ENCODE peak calls at places on chromosome 4, in ten cellular contexts. One of them, this sample, is unnamed.

GRCh38 chr4:40515398-40516293 is 114.0 kb downstream of the RBM47 start:
- DNase-seq in activated CD4-positive, alpha-beta T cell treated with anti-CD3 and anti-CD28 coated beads, Interleukin-2, amount 10 ng/mL, durations not matched to agents 7 days and 5 days: no peak
- DNase-seq in stimulated activated CD8-positive, alpha-beta memory T cell treated with anti-CD3 and anti-CD28 coated beads, Interleukin-4, amount 100 ng/mL, for 48 hours: no peak
- DNase-seq in NCI-H1694 treated with DMSO at 0.1 percent for 48 hours: no peak
- DNase-seq in effector memory CD8-positive, alpha-beta T cell: no peak
- DNase-seq in stimulated activated naive B cell treated with anti-CD40 and anti-IgM and Interleukin-4, amounts not matched to agents 10 μg/mL and 1 μg/mL and 100 μg/mL, for 72 hours: peak; percentile 82
- DNase-seq in BE2C: no peak
- DNase-seq in kidney epithelial cell: no peak
- DNase-seq in NCI-H446 treated with DMSO at 0.1 percent for 48 hours: no peak
- DNase-seq in activated T-cell treated with anti-CD3 and anti-CD28 coated beads, Interleukin-2, amount 50 U/mL, for 48 hours: no peak
- DNase-seq in this sample: peak; percentile 15

GRCh38 chr4:12123709-12124108 is 695.0 kb upstream of the HS3ST1 start:
- DNase-seq in BE2C: no peak
- DNase-seq in NCI-H446 treated with DMSO at 0.1 percent for 48 hours: no peak
- DNase-seq in activated CD4-positive, alpha-beta T cell treated with anti-CD3 and anti-CD28 coated beads, Interleukin-2, amount 10 ng/mL, durations not matched to agents 7 days and 5 days: no peak
- DNase-seq in stimulated activated naive B cell treated with anti-CD40 and anti-IgM and Interleukin-4, amounts not matched to agents 10 μg/mL and 1 μg/mL and 100 μg/mL, for 72 hours: no peak
- DNase-seq in activated T-cell treated with anti-CD3 and anti-CD28 coated beads, Interleukin-2, amount 50 U/mL, for 48 hours: no peak
- DNase-seq in NCI-H1694 treated with DMSO at 0.1 percent for 48 hours: no peak
- DNase-seq in effector memory CD8-positive, alpha-beta T cell: no peak
- DNase-seq in stimulated activated CD8-positive, alpha-beta memory T cell treated with anti-CD3 and anti-CD28 coated beads, Interleukin-4, amount 100 ng/mL, for 48 hours: no peak
- DNase-seq in kidney epithelial cell: no peak
- DNase-seq in this sample: no peak

GRCh38 chr4:136680271-136680670 is 852.0 kb downstream of the PCDH18 start:
- DNase-seq in effector memory CD8-positive, alpha-beta T cell: no peak
- DNase-seq in NCI-H446 treated with DMSO at 0.1 percent for 48 hours: peak; percentile 44
- DNase-seq in kidney epithelial cell: no peak
- DNase-seq in activated T-cell treated with anti-CD3 and anti-CD28 coated beads, Interleukin-2, amount 50 U/mL, for 48 hours: no peak
- DNase-seq in activated CD4-positive, alpha-beta T cell treated with anti-CD3 and anti-CD28 coated beads, Interleukin-2, amount 10 ng/mL, durations not matched to agents 7 days and 5 days: no peak
- DNase-seq in stimulated activated CD8-positive, alpha-beta memory T cell treated with anti-CD3 and anti-CD28 coated beads, Interleukin-4, amount 100 ng/mL, for 48 hours: no peak
- DNase-seq in BE2C: peak; percentile 85
- DNase-seq in NCI-H1694 treated with DMSO at 0.1 percent for 48 hours: peak; percentile 21
- DNase-seq in stimulated activated naive B cell treated with anti-CD40 and anti-IgM and Interleukin-4, amounts not matched to agents 10 μg/mL and 1 μg/mL and 100 μg/mL, for 72 hours: no peak
- DNase-seq in this sample: no peak

GRCh38 chr4:83339573-83339972 is 4.9 kb upstream of the HPSE start:
- DNase-seq in NCI-H446 treated with DMSO at 0.1 percent for 48 hours: no peak
- DNase-seq in stimulated activated CD8-positive, alpha-beta memory T cell treated with anti-CD3 and anti-CD28 coated beads, Interleukin-4, amount 100 ng/mL, for 48 hours: no peak
- DNase-seq in BE2C: no peak
- DNase-seq in activated T-cell treated with anti-CD3 and anti-CD28 coated beads, Interleukin-2, amount 50 U/mL, for 48 hours: no peak
- DNase-seq in activated CD4-positive, alpha-beta T cell treated with anti-CD3 and anti-CD28 coated beads, Interleukin-2, amount 10 ng/mL, durations not matched to agents 7 days and 5 days: no peak
- DNase-seq in stimulated activated naive B cell treated with anti-CD40 and anti-IgM and Interleukin-4, amounts not matched to agents 10 μg/mL and 1 μg/mL and 100 μg/mL, for 72 hours: no peak
- DNase-seq in kidney epithelial cell: no peak
- DNase-seq in NCI-H1694 treated with DMSO at 0.1 percent for 48 hours: no peak
- DNase-seq in effector memory CD8-positive, alpha-beta T cell: no peak
- DNase-seq in this sample: no peak

GRCh38 chr4:123449780-123450179 is 53.2 kb downstream of the SPRY1 start:
- DNase-seq in NCI-H1694 treated with DMSO at 0.1 percent for 48 hours: no peak
- DNase-seq in activated CD4-positive, alpha-beta T cell treated with anti-CD3 and anti-CD28 coated beads, Interleukin-2, amount 10 ng/mL, durations not matched to agents 7 days and 5 days: no peak
- DNase-seq in NCI-H446 treated with DMSO at 0.1 percent for 48 hours: no peak
- DNase-seq in BE2C: no peak
- DNase-seq in effector memory CD8-positive, alpha-beta T cell: no peak
- DNase-seq in stimulated activated CD8-positive, alpha-beta memory T cell treated with anti-CD3 and anti-CD28 coated beads, Interleukin-4, amount 100 ng/mL, for 48 hours: no peak
- DNase-seq in activated T-cell treated with anti-CD3 and anti-CD28 coated beads, Interleukin-2, amount 50 U/mL, for 48 hours: no peak
- DNase-seq in stimulated activated naive B cell treated with anti-CD40 and anti-IgM and Interleukin-4, amounts not matched to agents 10 μg/mL and 1 μg/mL and 100 μg/mL, for 72 hours: peak; percentile 31
- DNase-seq in kidney epithelial cell: peak; percentile 45
- DNase-seq in this sample: no peak

GRCh38 chr4:20284990-20285389 is 33.3 kb downstream of the SLIT2 start:
- DNase-seq in stimulated activated naive B cell treated with anti-CD40 and anti-IgM and Interleukin-4, amounts not matched to agents 10 μg/mL and 1 μg/mL and 100 μg/mL, for 72 hours: no peak
- DNase-seq in NCI-H446 treated with DMSO at 0.1 percent for 48 hours: no peak
- DNase-seq in effector memory CD8-positive, alpha-beta T cell: no peak
- DNase-seq in activated CD4-positive, alpha-beta T cell treated with anti-CD3 and anti-CD28 coated beads, Interleukin-2, amount 10 ng/mL, durations not matched to agents 7 days and 5 days: no peak
- DNase-seq in NCI-H1694 treated with DMSO at 0.1 percent for 48 hours: no peak
- DNase-seq in stimulated activated CD8-positive, alpha-beta memory T cell treated with anti-CD3 and anti-CD28 coated beads, Interleukin-4, amount 100 ng/mL, for 48 hours: no peak
- DNase-seq in BE2C: no peak
- DNase-seq in kidney epithelial cell: peak; percentile 57
- DNase-seq in activated T-cell treated with anti-CD3 and anti-CD28 coated beads, Interleukin-2, amount 50 U/mL, for 48 hours: no peak
- DNase-seq in this sample: no peak

GRCh38 chr4:89556596-89557305 is 249.2 kb upstream of the GPRIN3 start:
- DNase-seq in NCI-H1694 treated with DMSO at 0.1 percent for 48 hours: no peak
- DNase-seq in activated CD4-positive, alpha-beta T cell treated with anti-CD3 and anti-CD28 coated beads, Interleukin-2, amount 10 ng/mL, durations not matched to agents 7 days and 5 days: no peak
- DNase-seq in activated T-cell treated with anti-CD3 and anti-CD28 coated beads, Interleukin-2, amount 50 U/mL, for 48 hours: no peak
- DNase-seq in effector memory CD8-positive, alpha-beta T cell: no peak
- DNase-seq in stimulated activated naive B cell treated with anti-CD40 and anti-IgM and Interleukin-4, amounts not matched to agents 10 μg/mL and 1 μg/mL and 100 μg/mL, for 72 hours: no peak
- DNase-seq in kidney epithelial cell: no peak
- DNase-seq in NCI-H446 treated with DMSO at 0.1 percent for 48 hours: no peak
- DNase-seq in stimulated activated CD8-positive, alpha-beta memory T cell treated with anti-CD3 and anti-CD28 coated beads, Interleukin-4, amount 100 ng/mL, for 48 hours: no peak
- DNase-seq in BE2C: no peak
- DNase-seq in this sample: no peak

GRCh38 chr4:100170986-100171385 is 19.3 kb downstream of the DDIT4L start:
- DNase-seq in stimulated activated naive B cell treated with anti-CD40 and anti-IgM and Interleukin-4, amounts not matched to agents 10 μg/mL and 1 μg/mL and 100 μg/mL, for 72 hours: no peak
- DNase-seq in BE2C: no peak
- DNase-seq in kidney epithelial cell: no peak
- DNase-seq in activated CD4-positive, alpha-beta T cell treated with anti-CD3 and anti-CD28 coated beads, Interleukin-2, amount 10 ng/mL, durations not matched to agents 7 days and 5 days: no peak
- DNase-seq in NCI-H446 treated with DMSO at 0.1 percent for 48 hours: no peak
- DNase-seq in effector memory CD8-positive, alpha-beta T cell: no peak
- DNase-seq in stimulated activated CD8-positive, alpha-beta memory T cell treated with anti-CD3 and anti-CD28 coated beads, Interleukin-4, amount 100 ng/mL, for 48 hours: no peak
- DNase-seq in NCI-H1694 treated with DMSO at 0.1 percent for 48 hours: no peak
- DNase-seq in activated T-cell treated with anti-CD3 and anti-CD28 coated beads, Interleukin-2, amount 50 U/mL, for 48 hours: no peak
- DNase-seq in this sample: no peak

GRCh38 chr4:183213996-183214395 is 106.1 kb downstream of the CLDN22 start:
- DNase-seq in NCI-H446 treated with DMSO at 0.1 percent for 48 hours: no peak
- DNase-seq in NCI-H1694 treated with DMSO at 0.1 percent for 48 hours: no peak
- DNase-seq in activated T-cell treated with anti-CD3 and anti-CD28 coated beads, Interleukin-2, amount 50 U/mL, for 48 hours: no peak
- DNase-seq in BE2C: no peak
- DNase-seq in activated CD4-positive, alpha-beta T cell treated with anti-CD3 and anti-CD28 coated beads, Interleukin-2, amount 10 ng/mL, durations not matched to agents 7 days and 5 days: no peak
- DNase-seq in stimulated activated naive B cell treated with anti-CD40 and anti-IgM and Interleukin-4, amounts not matched to agents 10 μg/mL and 1 μg/mL and 100 μg/mL, for 72 hours: no peak
- DNase-seq in effector memory CD8-positive, alpha-beta T cell: no peak
- DNase-seq in kidney epithelial cell: no peak
- DNase-seq in stimulated activated CD8-positive, alpha-beta memory T cell treated with anti-CD3 and anti-CD28 coated beads, Interleukin-4, amount 100 ng/mL, for 48 hours: no peak
- DNase-seq in this sample: no peak

GRCh38 chr4:128916832-128917231 is 107.3 kb downstream of the JADE1 start:
- DNase-seq in NCI-H1694 treated with DMSO at 0.1 percent for 48 hours: no peak
- DNase-seq in stimulated activated CD8-positive, alpha-beta memory T cell treated with anti-CD3 and anti-CD28 coated beads, Interleukin-4, amount 100 ng/mL, for 48 hours: peak; percentile 24
- DNase-seq in BE2C: no peak
- DNase-seq in activated CD4-positive, alpha-beta T cell treated with anti-CD3 and anti-CD28 coated beads, Interleukin-2, amount 10 ng/mL, durations not matched to agents 7 days and 5 days: no peak
- DNase-seq in activated T-cell treated with anti-CD3 and anti-CD28 coated beads, Interleukin-2, amount 50 U/mL, for 48 hours: no peak
- DNase-seq in kidney epithelial cell: no peak
- DNase-seq in stimulated activated naive B cell treated with anti-CD40 and anti-IgM and Interleukin-4, amounts not matched to agents 10 μg/mL and 1 μg/mL and 100 μg/mL, for 72 hours: peak; percentile 39
- DNase-seq in NCI-H446 treated with DMSO at 0.1 percent for 48 hours: no peak
- DNase-seq in effector memory CD8-positive, alpha-beta T cell: peak; percentile 9
- DNase-seq in this sample: peak; percentile 3

GRCh38 chr4:8050555-8051206 is 107.9 kb downstream of the ABLIM2 start:
- DNase-seq in NCI-H1694 treated with DMSO at 0.1 percent for 48 hours: no peak
- DNase-seq in effector memory CD8-positive, alpha-beta T cell: no peak
- DNase-seq in stimulated activated CD8-positive, alpha-beta memory T cell treated with anti-CD3 and anti-CD28 coated beads, Interleukin-4, amount 100 ng/mL, for 48 hours: no peak
- DNase-seq in kidney epithelial cell: no peak
- DNase-seq in activated CD4-positive, alpha-beta T cell treated with anti-CD3 and anti-CD28 coated beads, Interleukin-2, amount 10 ng/mL, durations not matched to agents 7 days and 5 days: no peak
- DNase-seq in stimulated activated naive B cell treated with anti-CD40 and anti-IgM and Interleukin-4, amounts not matched to agents 10 μg/mL and 1 μg/mL and 100 μg/mL, for 72 hours: no peak
- DNase-seq in NCI-H446 treated with DMSO at 0.1 percent for 48 hours: no peak
- DNase-seq in BE2C: peak; percentile 82
- DNase-seq in activated T-cell treated with anti-CD3 and anti-CD28 coated beads, Interleukin-2, amount 50 U/mL, for 48 hours: no peak
- DNase-seq in this sample: no peak

GRCh38 chr4:25913056-25913850 is 767 bp upstream of the SMIM20 start:
- DNase-seq in NCI-H1694 treated with DMSO at 0.1 percent for 48 hours: no peak
- DNase-seq in kidney epithelial cell: no peak
- DNase-seq in stimulated activated CD8-positive, alpha-beta memory T cell treated with anti-CD3 and anti-CD28 coated beads, Interleukin-4, amount 100 ng/mL, for 48 hours: peak; percentile 46
- DNase-seq in activated T-cell treated with anti-CD3 and anti-CD28 coated beads, Interleukin-2, amount 50 U/mL, for 48 hours: no peak
- DNase-seq in stimulated activated naive B cell treated with anti-CD40 and anti-IgM and Interleukin-4, amounts not matched to agents 10 μg/mL and 1 μg/mL and 100 μg/mL, for 72 hours: peak; percentile 42
- DNase-seq in effector memory CD8-positive, alpha-beta T cell: no peak
- DNase-seq in BE2C: peak; percentile 6
- DNase-seq in NCI-H446 treated with DMSO at 0.1 percent for 48 hours: no peak
- DNase-seq in activated CD4-positive, alpha-beta T cell treated with anti-CD3 and anti-CD28 coated beads, Interleukin-2, amount 10 ng/mL, durations not matched to agents 7 days and 5 days: peak; percentile 26
- DNase-seq in this sample: peak; percentile 33

GRCh38 chr4:71290481-71290880 is 48.3 kb upstream of the SLC4A4 start:
- DNase-seq in effector memory CD8-positive, alpha-beta T cell: no peak
- DNase-seq in stimulated activated naive B cell treated with anti-CD40 and anti-IgM and Interleukin-4, amounts not matched to agents 10 μg/mL and 1 μg/mL and 100 μg/mL, for 72 hours: no peak
- DNase-seq in stimulated activated CD8-positive, alpha-beta memory T cell treated with anti-CD3 and anti-CD28 coated beads, Interleukin-4, amount 100 ng/mL, for 48 hours: no peak
- DNase-seq in NCI-H1694 treated with DMSO at 0.1 percent for 48 hours: no peak
- DNase-seq in NCI-H446 treated with DMSO at 0.1 percent for 48 hours: no peak
- DNase-seq in BE2C: no peak
- DNase-seq in activated CD4-positive, alpha-beta T cell treated with anti-CD3 and anti-CD28 coated beads, Interleukin-2, amount 10 ng/mL, durations not matched to agents 7 days and 5 days: no peak
- DNase-seq in activated T-cell treated with anti-CD3 and anti-CD28 coated beads, Interleukin-2, amount 50 U/mL, for 48 hours: no peak
- DNase-seq in kidney epithelial cell: no peak
- DNase-seq in this sample: no peak

GRCh38 chr4:99323761-99324160 is 2.6 kb upstream of the ADH1B start:
- DNase-seq in stimulated activated naive B cell treated with anti-CD40 and anti-IgM and Interleukin-4, amounts not matched to agents 10 μg/mL and 1 μg/mL and 100 μg/mL, for 72 hours: no peak
- DNase-seq in stimulated activated CD8-positive, alpha-beta memory T cell treated with anti-CD3 and anti-CD28 coated beads, Interleukin-4, amount 100 ng/mL, for 48 hours: no peak
- DNase-seq in effector memory CD8-positive, alpha-beta T cell: no peak
- DNase-seq in BE2C: no peak
- DNase-seq in activated T-cell treated with anti-CD3 and anti-CD28 coated beads, Interleukin-2, amount 50 U/mL, for 48 hours: no peak
- DNase-seq in kidney epithelial cell: no peak
- DNase-seq in NCI-H446 treated with DMSO at 0.1 percent for 48 hours: peak; percentile 71
- DNase-seq in NCI-H1694 treated with DMSO at 0.1 percent for 48 hours: no peak
- DNase-seq in activated CD4-positive, alpha-beta T cell treated with anti-CD3 and anti-CD28 coated beads, Interleukin-2, amount 10 ng/mL, durations not matched to agents 7 days and 5 days: no peak
- DNase-seq in this sample: no peak

GRCh38 chr4:119726505-119726904 is 97.9 kb upstream of the PDE5A start:
- DNase-seq in NCI-H446 treated with DMSO at 0.1 percent for 48 hours: no peak
- DNase-seq in effector memory CD8-positive, alpha-beta T cell: no peak
- DNase-seq in kidney epithelial cell: no peak
- DNase-seq in NCI-H1694 treated with DMSO at 0.1 percent for 48 hours: no peak
- DNase-seq in activated CD4-positive, alpha-beta T cell treated with anti-CD3 and anti-CD28 coated beads, Interleukin-2, amount 10 ng/mL, durations not matched to agents 7 days and 5 days: no peak
- DNase-seq in stimulated activated CD8-positive, alpha-beta memory T cell treated with anti-CD3 and anti-CD28 coated beads, Interleukin-4, amount 100 ng/mL, for 48 hours: no peak
- DNase-seq in stimulated activated naive B cell treated with anti-CD40 and anti-IgM and Interleukin-4, amounts not matched to agents 10 μg/mL and 1 μg/mL and 100 μg/mL, for 72 hours: no peak
- DNase-seq in activated T-cell treated with anti-CD3 and anti-CD28 coated beads, Interleukin-2, amount 50 U/mL, for 48 hours: no peak
- DNase-seq in BE2C: no peak
- DNase-seq in this sample: no peak

GRCh38 chr4:105666693-105667092 is 41.8 kb downstream of the INTS12 start:
- DNase-seq in stimulated activated CD8-positive, alpha-beta memory T cell treated with anti-CD3 and anti-CD28 coated beads, Interleukin-4, amount 100 ng/mL, for 48 hours: no peak
- DNase-seq in NCI-H1694 treated with DMSO at 0.1 percent for 48 hours: peak; percentile 16
- DNase-seq in kidney epithelial cell: no peak
- DNase-seq in activated T-cell treated with anti-CD3 and anti-CD28 coated beads, Interleukin-2, amount 50 U/mL, for 48 hours: no peak
- DNase-seq in stimulated activated naive B cell treated with anti-CD40 and anti-IgM and Interleukin-4, amounts not matched to agents 10 μg/mL and 1 μg/mL and 100 μg/mL, for 72 hours: no peak
- DNase-seq in BE2C: no peak
- DNase-seq in activated CD4-positive, alpha-beta T cell treated with anti-CD3 and anti-CD28 coated beads, Interleukin-2, amount 10 ng/mL, durations not matched to agents 7 days and 5 days: no peak
- DNase-seq in effector memory CD8-positive, alpha-beta T cell: no peak
- DNase-seq in NCI-H446 treated with DMSO at 0.1 percent for 48 hours: peak; percentile 27
- DNase-seq in this sample: no peak

GRCh38 chr4:14446311-14446710 is 556.0 kb upstream of the CPEB2 start:
- DNase-seq in activated T-cell treated with anti-CD3 and anti-CD28 coated beads, Interleukin-2, amount 50 U/mL, for 48 hours: no peak
- DNase-seq in activated CD4-positive, alpha-beta T cell treated with anti-CD3 and anti-CD28 coated beads, Interleukin-2, amount 10 ng/mL, durations not matched to agents 7 days and 5 days: no peak
- DNase-seq in NCI-H1694 treated with DMSO at 0.1 percent for 48 hours: no peak
- DNase-seq in stimulated activated naive B cell treated with anti-CD40 and anti-IgM and Interleukin-4, amounts not matched to agents 10 μg/mL and 1 μg/mL and 100 μg/mL, for 72 hours: no peak
- DNase-seq in kidney epithelial cell: no peak
- DNase-seq in NCI-H446 treated with DMSO at 0.1 percent for 48 hours: no peak
- DNase-seq in BE2C: no peak
- DNase-seq in stimulated activated CD8-positive, alpha-beta memory T cell treated with anti-CD3 and anti-CD28 coated beads, Interleukin-4, amount 100 ng/mL, for 48 hours: no peak
- DNase-seq in effector memory CD8-positive, alpha-beta T cell: no peak
- DNase-seq in this sample: no peak

GRCh38 chr4:177442623-177443155 is 452 bp upstream of the AGA start:
- DNase-seq in effector memory CD8-positive, alpha-beta T cell: no peak
- DNase-seq in stimulated activated CD8-positive, alpha-beta memory T cell treated with anti-CD3 and anti-CD28 coated beads, Interleukin-4, amount 100 ng/mL, for 48 hours: peak; percentile 29
- DNase-seq in kidney epithelial cell: no peak
- DNase-seq in NCI-H1694 treated with DMSO at 0.1 percent for 48 hours: no peak
- DNase-seq in activated CD4-positive, alpha-beta T cell treated with anti-CD3 and anti-CD28 coated beads, Interleukin-2, amount 10 ng/mL, durations not matched to agents 7 days and 5 days: peak; percentile 11
- DNase-seq in BE2C: no peak
- DNase-seq in activated T-cell treated with anti-CD3 and anti-CD28 coated beads, Interleukin-2, amount 50 U/mL, for 48 hours: peak; percentile 40
- DNase-seq in NCI-H446 treated with DMSO at 0.1 percent for 48 hours: no peak
- DNase-seq in stimulated activated naive B cell treated with anti-CD40 and anti-IgM and Interleukin-4, amounts not matched to agents 10 μg/mL and 1 μg/mL and 100 μg/mL, for 72 hours: peak; percentile 15
- DNase-seq in this sample: peak; percentile 13